ENCODE peak calls at places on chromosomes 6 and 20, in nine cellular contexts. B is Peyer's patch, G is breast epithelium, A is body of pancreas, R is right lobe of liver, P is HepG2, E is IMR-90, I is ovary, D is tibial nerve. W is an unnamed sample.

GRCh38 chr20:45036044-45036755 is 64.7 kb downstream of the KCNS1 start:
- DNase-seq in B (no peak), G (no peak), A (no peak), R (no peak), P (peak), E (peak), I (no peak), D (no peak), W (no peak)

GRCh38 chr20:5818346-5818681 is 68.1 kb downstream of the SHLD1 start:
- DNase-seq in B (no peak), G (no peak), A (no peak), R (no peak), P (no peak), E (no peak), I (no peak), D (no peak), W (no peak)

GRCh38 chr6:55449219-55449618 is 122.0 kb downstream of the GFRAL start:
- DNase-seq in B (no peak), G (no peak), A (peak), R (no peak), P (no peak), E (no peak), I (no peak), D (no peak), W (no peak)

GRCh38 chr6:131831392-131831791 is 23.6 kb downstream of the ENPP1 start:
- DNase-seq in B (no peak), G (no peak), A (no peak), R (no peak), P (no peak), E (peak), I (no peak), D (no peak), W (no peak)

GRCh38 chr6:109052852-109053251 is 41.8 kb downstream of the SESN1 start:
- DNase-seq in B (no peak), G (no peak), A (no peak), R (no peak), P (no peak), E (no peak), I (no peak), D (no peak), W (no peak)

GRCh38 chr6:28953039-28953872 is 29.5 kb upstream of the TRIM27 start:
- DNase-seq in B (no peak), G (no peak), A (peak), R (no peak), P (peak), E (peak), I (no peak), D (no peak), W (no peak)

GRCh38 chr6:142316791-142317368 is 15.1 kb downstream of the ADGRG6 start:
- DNase-seq in B (no peak), G (no peak), A (no peak), R (no peak), P (no peak), E (no peak), I (no peak), D (no peak), W (no peak)

GRCh38 chr6:157019733-157020132 is 242.6 kb downstream of the ARID1B start:
- DNase-seq in B (no peak), G (no peak), A (no peak), R (no peak), P (no peak), E (peak), I (no peak), D (no peak), W (no peak)

GRCh38 chr6:111503660-111504059 is 20.6 kb upstream of the REV3L start:
- DNase-seq in B (no peak), G (no peak), A (no peak), R (no peak), P (peak), E (peak), I (no peak), D (no peak), W (no peak)

GRCh38 chr20:53943522-53944291 is 126.7 kb downstream of the BCAS1 start:
- DNase-seq in B (no peak), G (no peak), A (peak), R (no peak), P (peak), E (peak), I (no peak), D (no peak), W (no peak)

GRCh38 chr6:2149370-2150006 is 95.9 kb downstream of the GMDS start:
- DNase-seq in B (no peak), G (no peak), A (peak), R (no peak), P (no peak), E (no peak), I (no peak), D (no peak), W (no peak)

GRCh38 chr6:168192195-168192900 is 113.3 kb upstream of the FRMD1 start:
- DNase-seq in B (no peak), G (no peak), A (no peak), R (no peak), P (no peak), E (no peak), I (no peak), D (no peak), W (peak)

GRCh38 chr6:56450882-56451739 is 191.6 kb downstream of the DST start:
- DNase-seq in B (no peak), G (no peak), A (peak), R (no peak), P (peak), E (peak), I (peak), D (no peak), W (peak)

GRCh38 chr20:23212011-23212410 is 125.9 kb upstream of the CD93 start:
- DNase-seq in B (no peak), G (no peak), A (no peak), R (no peak), P (no peak), E (no peak), I (no peak), D (no peak), W (no peak)

GRCh38 chr6:135995160-135995898 is 143.8 kb downstream of the PDE7B start:
- DNase-seq in B (no peak), G (no peak), A (no peak), R (no peak), P (no peak), E (peak), I (no peak), D (no peak), W (no peak)

GRCh38 chr6:154513601-154514320 is 3.3 kb upstream of the CNKSR3 start:
- DNase-seq in B (no peak), G (no peak), A (no peak), R (no peak), P (no peak), E (no peak), I (no peak), D (no peak), W (no peak)

GRCh38 chr6:73062837-73063236 is 162.5 kb downstream of the KHDC1L start:
- DNase-seq in B (no peak), G (no peak), A (no peak), R (no peak), P (no peak), E (no peak), I (no peak), D (no peak), W (no peak)

GRCh38 chr6:138509371-138509770 is 10.1 kb upstream of the NHSL1 start:
- DNase-seq in B (peak), G (no peak), A (peak), R (no peak), P (peak), E (peak), I (no peak), D (no peak), W (no peak)

GRCh38 chr6:169189227-169189626 is 64.4 kb downstream of the THBS2 start:
- DNase-seq in B (no peak), G (no peak), A (no peak), R (no peak), P (no peak), E (no peak), I (no peak), D (no peak), W (no peak)

GRCh38 chr6:3196770-3197169 is 30.7 kb downstream of the TUBB2B start:
- DNase-seq in B (no peak), G (no peak), A (no peak), R (no peak), P (no peak), E (no peak), I (no peak), D (no peak), W (no peak)

GRCh38 chr20:18176318-18176785 is 38.7 kb downstream of the KAT14 start:
- DNase-seq in B (no peak), G (no peak), A (no peak), R (no peak), P (peak), E (no peak), I (no peak), D (no peak), W (no peak)

GRCh38 chr6:4804095-4804494 is 27.9 kb downstream of the CDYL start:
- DNase-seq in B (no peak), G (no peak), A (no peak), R (no peak), P (peak), E (peak), I (no peak), D (no peak), W (no peak)

GRCh38 chr20:49618289-49618688 is 50.4 kb upstream of the PTGIS start:
- DNase-seq in B (no peak), G (no peak), A (peak), R (no peak), P (no peak), E (no peak), I (no peak), D (no peak), W (no peak)

GRCh38 chr6:142846459-142846831 is 98.5 kb downstream of the HIVEP2 start:
- DNase-seq in B (no peak), G (no peak), A (no peak), R (no peak), P (no peak), E (peak), I (no peak), D (no peak), W (no peak)

DNA sequence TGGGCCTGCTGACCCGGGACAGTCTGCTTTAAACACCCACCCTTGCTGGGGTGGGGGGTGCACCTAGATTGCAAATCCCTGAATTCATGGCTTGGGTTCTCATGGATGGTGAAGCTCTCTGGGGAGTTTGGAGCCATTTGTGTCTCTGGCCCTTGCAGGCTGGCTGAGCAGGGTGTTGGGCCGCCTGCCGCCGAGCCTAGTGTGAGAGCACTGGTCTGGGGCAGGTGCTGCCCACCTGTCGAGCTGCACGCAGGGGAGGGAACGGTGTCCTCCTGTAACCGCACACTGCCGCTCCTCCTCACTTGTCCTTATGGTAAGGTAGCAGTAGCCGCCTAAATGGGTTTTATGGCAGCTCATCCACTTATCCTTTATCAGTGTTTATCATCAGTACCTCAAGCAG is 143.9 kb downstream of the DTNBP1 start:
- DNase-seq in B (no peak), G (no peak), A (no peak), R (no peak), P (no peak), E (no peak), I (no peak), D (no peak), W (no peak)
- TF ChIP-seq POLR2A in B (no peak), G (no peak), A (no peak), R (no peak), P (no peak), E (no peak), I (no peak), D (no peak), W (no peak)

GRCh38 chr6:104955491-104955890 is 1.4 kb upstream of the LIN28B start:
- DNase-seq in B (no peak), G (no peak), A (no peak), R (no peak), P (no peak), E (no peak), I (no peak), D (no peak), W (no peak)

GRCh38 chr6:104957301-104958177 is 632 bp downstream of the LIN28B start:
- DNase-seq in B (no peak), G (no peak), A (no peak), R (no peak), P (peak), E (no peak), I (no peak), D (no peak), W (no peak)

GRCh38 chr6:104954091-104954797 is 2.7 kb upstream of the LIN28B start:
- DNase-seq in B (no peak), G (no peak), A (no peak), R (no peak), P (peak), E (no peak), I (no peak), D (no peak), W (no peak)

GRCh38 chr6:104956663-104957294 is at the start of gene LIN28B:
- DNase-seq in B (no peak), G (no peak), A (no peak), R (no peak), P (peak), E (no peak), I (no peak), D (no peak), W (no peak)

DNA sequence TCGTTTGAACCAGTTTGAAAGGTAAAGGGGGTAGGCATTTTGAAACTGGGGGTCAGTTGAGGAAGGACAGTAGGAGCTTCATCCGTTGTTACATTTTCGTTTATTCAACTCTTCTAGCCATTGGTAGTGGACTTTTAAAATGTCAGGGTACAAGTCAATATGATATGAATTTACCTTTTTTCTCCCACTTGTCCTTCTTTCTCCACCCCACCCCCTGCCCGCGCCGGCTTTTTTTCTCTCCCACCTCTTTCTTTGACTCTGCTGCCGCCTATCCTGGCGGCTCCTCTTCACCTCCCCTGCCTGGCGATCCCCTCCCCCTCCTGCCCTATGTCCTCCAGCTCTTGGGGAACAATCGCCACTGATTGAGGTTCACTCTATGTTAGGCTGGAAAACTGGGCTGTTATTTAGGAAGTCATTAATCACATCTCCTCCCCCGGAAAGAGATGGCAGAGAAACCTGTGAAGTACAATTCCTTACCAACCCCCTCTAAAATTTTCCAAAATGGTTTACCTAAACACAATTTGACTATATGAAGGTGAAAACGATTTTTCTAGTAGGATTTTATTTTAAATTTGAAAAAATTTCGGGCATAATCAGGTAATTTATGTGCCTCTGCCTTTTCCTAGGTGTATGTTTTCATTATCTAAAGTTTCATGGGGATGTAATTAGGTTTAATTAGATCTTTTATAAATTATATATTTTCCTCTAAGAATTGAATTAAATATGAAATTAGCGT is 812 bp upstream of the LIN28B start:
- DNase-seq in B (no peak), G (no peak), A (no peak), R (no peak), P (peak), E (no peak), I (no peak), D (no peak), W (no peak)
- TF ChIP-seq POLR2A in B (no peak), G (no peak), A (no peak), R (no peak), P (no peak), E (no peak), I (no peak), D (no peak), W (no peak)

GRCh38 chr6:144351741-144352140 is 66.6 kb downstream of the UTRN start:
- DNase-seq in B (no peak), G (no peak), A (peak), R (no peak), P (no peak), E (no peak), I (no peak), D (no peak), W (no peak)
- TF ChIP-seq POLR2A in B (no peak), G (no peak), A (no peak), R (no peak), P (no peak), E (no peak), I (no peak), D (no peak), W (no peak)

DNA sequence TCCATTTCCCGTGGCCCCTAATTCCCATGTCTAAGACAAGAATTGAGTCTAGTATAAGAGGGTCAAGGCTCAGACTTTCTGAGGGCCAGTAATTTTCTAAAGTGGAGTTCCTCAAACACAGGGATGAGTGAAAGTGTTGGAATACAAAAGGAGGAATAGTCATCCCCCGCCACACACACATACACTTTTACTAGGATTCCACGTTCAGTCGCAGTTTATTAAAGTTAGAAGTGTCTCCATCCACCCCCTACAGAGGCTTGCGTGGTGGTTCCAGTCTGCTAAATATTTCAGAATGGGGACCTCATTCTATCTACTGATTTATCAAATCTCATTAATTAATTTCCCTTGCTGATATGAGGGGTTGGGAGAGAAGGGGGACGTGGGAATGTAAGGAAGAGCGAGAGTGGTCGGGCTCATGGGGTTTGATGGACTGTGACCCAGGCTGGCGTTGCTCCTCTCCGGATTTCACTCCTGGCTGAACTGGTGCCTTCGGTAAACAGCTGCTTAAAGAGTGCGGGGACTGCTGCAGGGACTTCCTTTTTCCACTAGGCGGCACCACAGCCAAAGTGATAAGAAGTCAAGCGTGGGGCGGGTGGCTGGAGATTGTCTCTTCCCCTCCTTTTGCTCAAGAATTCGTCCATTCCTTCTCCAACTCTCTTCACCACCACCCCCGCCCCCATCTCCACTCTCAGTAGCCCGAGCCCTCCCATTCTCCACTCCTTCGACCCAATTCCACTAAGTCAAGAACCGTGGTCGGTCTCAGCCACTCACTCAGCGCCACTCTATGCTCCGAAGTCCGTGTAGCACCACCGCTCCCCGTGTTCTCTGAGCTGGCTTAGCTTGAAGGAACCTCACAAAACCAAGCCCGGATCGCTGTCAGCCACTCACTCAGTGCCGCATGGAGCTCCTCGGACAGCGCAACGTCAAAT is 9.9 kb downstream of the TRIM31 start:
- DNase-seq in B (peak), G (peak), A (peak), R (peak), P (peak), E (peak), I (peak), D (peak), W (peak)
- TF ChIP-seq POLR2A in B (no peak), G (no peak), A (peak), R (no peak), P (peak), E (peak), I (no peak), D (no peak), W (peak)

GRCh38 chr6:30160391-30160790 is 620 bp downstream of the TRIM10 start:
- DNase-seq in B (no peak), G (no peak), A (no peak), R (no peak), P (no peak), E (no peak), I (no peak), D (no peak), W (no peak)

GRCh38 chr6:30162265-30163089 is 869 bp upstream of the TRIM15 start:
- DNase-seq in B (no peak), G (no peak), A (no peak), R (no peak), P (no peak), E (no peak), I (no peak), D (no peak), W (no peak)

GRCh38 chr6:30158475-30159025 is 2.5 kb downstream of the TRIM10 start:
- DNase-seq in B (no peak), G (no peak), A (no peak), R (no peak), P (no peak), E (no peak), I (no peak), D (no peak), W (no peak)

GRCh38 chr6:30159988-30160387 is 1.0 kb downstream of the TRIM10 start:
- DNase-seq in B (no peak), G (no peak), A (no peak), R (no peak), P (no peak), E (no peak), I (no peak), D (no peak), W (no peak)

GRCh38 chr6:30160791-30161261 is at the start of gene TRIM10:
- DNase-seq in B (no peak), G (no peak), A (no peak), R (no peak), P (no peak), E (no peak), I (no peak), D (no peak), W (no peak)
- TF ChIP-seq POLR2A in B (no peak), G (no peak), A (no peak), R (no peak), P (no peak), E (no peak), I (no peak), D (no peak), W (no peak)

GRCh38 chr6:33316603-33317417 is 734 bp downstream of the ZBTB22 start:
- DNase-seq in B (no peak), G (no peak), A (no peak), R (peak), P (no peak), E (no peak), I (peak), D (no peak), W (no peak)

GRCh38 chr6:33314515-33314942 is 651 bp upstream of the TAPBP start:
- DNase-seq in B (peak), G (peak), A (peak), R (peak), P (peak), E (peak), I (peak), D (no peak), W (peak)

GRCh38 chr6:33315753-33316602 is 1.6 kb downstream of the ZBTB22 start:
- DNase-seq in B (no peak), G (no peak), A (no peak), R (no peak), P (no peak), E (no peak), I (peak), D (no peak), W (no peak)

GRCh38 chr6:33313709-33314514 is at the start of gene TAPBP:
- DNase-seq in B (peak), G (peak), A (peak), R (peak), P (peak), E (peak), I (peak), D (peak), W (peak)

DNA sequence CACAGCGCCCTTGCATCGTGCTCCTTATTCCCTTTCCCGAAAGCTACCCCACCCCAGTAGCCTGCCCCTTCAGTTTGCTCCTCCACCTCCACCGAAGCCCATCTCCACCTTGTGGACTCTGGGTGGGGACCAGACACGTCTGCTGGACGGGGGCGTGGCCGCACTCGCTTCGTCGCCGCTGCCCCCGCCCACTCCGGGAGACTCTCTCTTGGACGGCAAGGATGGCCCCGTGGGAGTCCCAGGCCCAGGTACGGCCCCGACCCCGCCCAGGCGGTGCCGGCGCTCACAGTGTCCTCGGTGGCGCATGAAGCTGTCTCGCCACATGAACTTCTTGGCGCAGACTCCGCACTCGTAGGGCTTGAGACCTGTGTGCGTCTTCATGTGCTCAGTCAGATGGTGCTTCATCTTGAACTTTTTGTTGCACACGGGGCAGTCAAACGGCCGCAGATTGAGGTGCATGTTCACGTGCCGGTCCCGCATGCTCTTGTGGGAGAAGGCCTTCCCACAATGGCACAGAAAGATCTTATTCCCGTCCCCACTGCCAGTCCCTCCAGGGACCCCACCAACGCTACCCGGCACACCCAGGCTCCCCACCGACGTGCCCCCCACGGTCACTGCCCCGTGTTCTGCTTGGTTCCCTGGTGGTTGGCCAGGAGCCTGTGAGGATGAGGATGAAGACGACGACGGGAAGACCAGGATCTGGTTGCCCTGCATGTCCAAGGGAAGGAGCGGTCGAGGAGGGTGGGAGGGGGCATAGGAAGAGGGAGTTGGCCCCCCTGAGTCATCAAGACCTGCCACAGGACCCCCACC is 1.3 kb upstream of the TAPBP start:
- DNase-seq in B (peak), G (peak), A (peak), R (peak), P (no peak), E (no peak), I (peak), D (peak), W (peak)
- TF ChIP-seq POLR2A in B (peak), G (no peak), A (no peak), R (no peak), P (no peak), E (no peak), I (no peak), D (no peak), W (no peak)